ENCODE peak calls at places on chromosomes 1 and 21, in eight cellular contexts. N, E, H, T, A, M, R and D are unnamed samples.

GRCh38 chr1:234838182-234838581 is 228.2 kb upstream of the IRF2BP2 start:
- DNase-seq in N (no peak), E (no peak), T (no peak), A (no peak), H (no peak), R (no peak), M (no peak), D (no peak)

GRCh38 chr1:198232940-198233675 is 76.3 kb downstream of the NEK7 start:
- DNase-seq in E (no peak), R (no peak), M (no peak), H (no peak), A (no peak), T (no peak), N (no peak), D (no peak)

GRCh38 chr1:223665592-223666312 is at the start of gene CAPN8:
- DNase-seq in M (no peak), H (no peak), E (no peak), R (no peak), N (no peak), A (no peak), T (no peak), D (peak)

GRCh38 chr1:58727363-58727762 is 27.5 kb upstream of the MYSM1 start:
- DNase-seq in T (no peak), A (peak), N (peak), R (no peak), M (peak), H (no peak), E (no peak), D (peak)

GRCh38 chr1:44289530-44289929 is 65.5 kb downstream of the ERI3 start:
- DNase-seq in M (no peak), H (no peak), N (no peak), A (no peak), E (peak), T (no peak), R (no peak), D (no peak)

GRCh38 chr1:205983925-205984725 is 19.1 kb downstream of the RAB7B start:
- DNase-seq in M (peak), E (peak), A (peak), R (peak), H (no peak), N (peak), T (no peak), D (peak)

GRCh38 chr1:20165522-20165951 is 20.4 kb upstream of the UBXN10 start:
- DNase-seq in H (no peak), M (no peak), R (no peak), E (no peak), A (peak), T (no peak), N (no peak), D (no peak)

GRCh38 chr1:78101514-78101913 is 55.7 kb downstream of the GIPC2 start:
- DNase-seq in E (peak), N (peak), A (peak), T (no peak), M (peak), H (peak), R (no peak), D (peak)

GRCh38 chr1:191886977-191887376 is 271.3 kb upstream of the RGS18 start:
- DNase-seq in N (no peak), T (no peak), H (no peak), A (no peak), M (no peak), R (no peak), E (no peak), D (no peak)

GRCh38 chr1:165296205-165296604 is 60.3 kb downstream of the LMX1A start:
- DNase-seq in T (no peak), N (no peak), E (no peak), M (no peak), A (no peak), H (no peak), R (no peak), D (no peak)

GRCh38 chr1:2494323-2494693 is 18.2 kb downstream of the PLCH2 start:
- DNase-seq in T (no peak), R (no peak), M (peak), H (peak), N (peak), E (no peak), A (peak), D (no peak)

GRCh38 chr1:94246692-94247145 is 9.3 kb upstream of the ARHGAP29 start:
- DNase-seq in H (no peak), T (no peak), M (no peak), R (no peak), N (peak), A (no peak), E (no peak), D (no peak)

GRCh38 chr21:39098696-39099111 is 84.5 kb downstream of the PSMG1 start:
- DNase-seq in E (no peak), T (no peak), A (no peak), N (no peak), M (no peak), R (no peak), H (no peak), D (no peak)

GRCh38 chr1:25626018-25626417 is 9.4 kb downstream of the MAN1C1 start:
- DNase-seq in T (no peak), E (no peak), A (no peak), R (no peak), M (no peak), N (no peak), H (no peak), D (no peak)

GRCh38 chr1:11394592-11395229 is 84.2 kb upstream of the DISP3 start:
- DNase-seq in E (no peak), R (no peak), H (no peak), N (no peak), T (no peak), A (no peak), M (no peak), D (no peak)

GRCh38 chr1:112686417-112686816 is 12.0 kb downstream of the MOV10 start:
- DNase-seq in H (no peak), E (no peak), A (no peak), R (no peak), N (no peak), M (peak), T (no peak), D (no peak)

GRCh38 chr1:184906771-184907170 is 67.5 kb downstream of the NIBAN1 start:
- DNase-seq in T (no peak), M (peak), R (no peak), A (no peak), E (no peak), N (peak), H (peak), D (peak)

GRCh38 chr1:209266590-209267172 is 316.8 kb upstream of the CAMK1G start:
- DNase-seq in R (no peak), T (no peak), A (no peak), N (no peak), E (no peak), M (peak), H (no peak), D (peak)

GRCh38 chr1:10624256-10625050 is 149.7 kb downstream of the PEX14 start:
- DNase-seq in H (no peak), A (no peak), T (no peak), E (no peak), R (peak), M (no peak), N (no peak), D (no peak)

GRCh38 chr1:99969729-99970591 is at the start of gene SLC35A3:
- DNase-seq in T (peak), H (no peak), M (peak), E (peak), N (peak), A (peak), R (peak), D (peak)

GRCh38 chr1:204454476-204454875 is 40.1 kb downstream of the PIK3C2B start:
- DNase-seq in M (no peak), N (no peak), T (no peak), R (no peak), E (no peak), A (no peak), H (no peak), D (no peak)

GRCh38 chr1:213391445-213391844 is 340.4 kb downstream of the RPS6KC1 start:
- DNase-seq in H (no peak), E (no peak), T (no peak), R (no peak), M (no peak), A (no peak), N (no peak), D (no peak)

DNA sequence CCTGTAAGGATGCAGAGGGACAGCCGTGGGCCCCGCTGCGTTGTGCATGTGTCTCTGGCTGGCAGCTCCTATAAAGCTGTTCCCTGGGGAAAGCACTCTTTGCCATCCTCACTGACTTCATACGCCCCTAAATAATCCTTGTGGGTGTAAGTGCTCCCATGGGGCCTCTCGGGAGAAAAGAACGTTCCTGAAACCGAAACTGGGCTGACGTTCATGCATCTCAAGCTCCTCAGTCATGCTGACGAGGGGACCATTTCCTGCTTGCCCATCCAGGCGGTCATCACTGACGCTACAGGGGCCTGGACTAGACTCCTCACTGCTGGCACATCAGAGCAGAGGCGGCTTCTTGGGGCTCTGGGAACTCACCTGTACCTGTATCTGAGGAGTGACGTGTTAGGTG is 73.1 kb upstream of the USP24 start:
- DNase-seq in R (no peak), N (no peak), E (no peak), A (no peak), T (no peak), H (no peak), M (no peak), D (no peak)
- H3K4me3 ChIP-seq in R (no peak), N (no peak), E (no peak), A (no peak), T (no peak), H (no peak), M (no peak), D (no peak)

GRCh38 chr1:227805606-227806197 is 9.8 kb upstream of the PRSS38 start:
- DNase-seq in H (peak), A (peak), R (no peak), N (peak), E (no peak), T (no peak), M (peak), D (peak)
- TF ChIP-seq CTCF in H (no peak), A (peak), R (no peak), N (no peak), E (no peak), T (no peak), M (no peak), D (no peak)

DNA sequence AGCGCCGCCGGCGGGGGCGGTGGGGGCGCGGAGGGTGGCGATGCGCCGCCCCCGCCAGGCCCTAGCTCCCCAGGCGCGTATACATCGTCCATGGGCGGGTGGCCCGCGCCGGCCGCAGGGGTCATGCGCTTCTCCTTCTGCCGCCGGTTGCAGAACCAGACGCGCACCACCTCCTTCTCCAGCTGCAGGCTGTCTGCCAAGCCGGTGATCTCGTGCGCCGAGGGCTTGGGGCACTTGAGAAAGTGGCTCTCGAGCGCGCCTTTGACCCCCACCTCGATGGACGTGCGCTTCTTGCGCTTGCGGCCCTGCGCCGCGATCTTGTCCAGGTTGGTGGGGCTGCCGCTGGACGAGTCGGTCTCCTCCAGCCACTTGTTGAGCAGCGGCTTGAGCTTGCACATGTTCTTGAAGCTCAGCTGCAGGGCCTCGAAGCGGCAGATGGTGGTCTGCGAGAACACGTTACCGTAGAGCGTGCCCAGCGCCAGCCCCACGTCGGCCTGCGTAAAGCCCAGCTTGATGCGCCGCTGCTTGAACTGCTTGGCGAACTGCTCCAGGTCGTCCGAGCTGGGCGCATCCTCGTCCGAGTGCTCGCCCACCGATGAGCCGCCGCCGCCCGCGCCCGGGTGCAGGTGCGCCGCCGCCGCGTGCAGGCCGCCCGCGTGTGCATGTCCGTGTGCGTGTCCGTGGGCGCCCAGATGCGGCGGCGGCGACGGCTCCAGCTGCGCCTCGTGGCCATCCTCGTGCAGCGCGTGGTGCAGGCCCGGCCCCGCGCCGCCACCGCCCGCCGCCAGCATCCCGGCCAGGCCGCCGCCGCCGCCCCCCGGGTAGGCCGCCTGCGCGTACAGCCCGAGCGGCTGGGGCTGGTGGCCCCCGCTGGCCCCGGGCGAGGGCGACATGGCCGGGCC is 911 bp downstream of the POU3F1 start:
- DNase-seq in T (no peak), R (peak), N (no peak), H (no peak), A (no peak), E (peak), M (no peak), D (peak)
- H3K4me3 ChIP-seq in T (no peak), R (no peak), N (no peak), H (no peak), A (peak), E (peak), M (no peak), D (no peak)

DNA sequence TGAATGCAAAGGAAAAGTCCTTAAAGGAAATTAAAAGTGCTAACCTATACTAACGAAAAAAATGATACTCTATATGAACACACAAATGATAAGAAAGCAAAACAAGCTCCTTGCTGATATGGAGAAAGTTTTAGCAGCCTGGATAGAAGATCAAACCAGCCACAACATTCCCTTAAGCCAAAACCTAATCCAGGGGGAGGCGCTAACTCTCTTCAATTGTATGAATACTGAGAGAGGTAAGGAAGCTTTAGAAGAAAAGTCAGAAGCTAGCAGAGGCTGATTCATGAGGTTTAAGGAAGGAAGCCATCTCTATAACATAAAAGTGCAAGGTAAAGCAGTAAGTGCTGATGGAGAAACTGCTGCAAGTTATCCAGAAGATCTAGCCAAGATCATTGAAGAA is 3.4 kb downstream of the KRTAP23-1 start:
- DNase-seq in N (no peak), T (no peak), E (no peak), R (no peak), H (no peak), A (no peak), M (no peak), D (no peak)
- TF ChIP-seq CTCF in N (no peak), T (no peak), E (no peak), R (no peak), H (no peak), A (no peak), M (no peak), D (no peak)

GRCh38 chr1:7070389-7071029 is 285.3 kb downstream of the CAMTA1 start:
- DNase-seq in R (no peak), E (peak), T (peak), N (peak), M (peak), H (peak), A (peak), D (peak)
- H3K4me3 ChIP-seq in R (peak), E (no peak), T (no peak), N (peak), M (peak), H (peak), A (no peak), D (peak)

DNA sequence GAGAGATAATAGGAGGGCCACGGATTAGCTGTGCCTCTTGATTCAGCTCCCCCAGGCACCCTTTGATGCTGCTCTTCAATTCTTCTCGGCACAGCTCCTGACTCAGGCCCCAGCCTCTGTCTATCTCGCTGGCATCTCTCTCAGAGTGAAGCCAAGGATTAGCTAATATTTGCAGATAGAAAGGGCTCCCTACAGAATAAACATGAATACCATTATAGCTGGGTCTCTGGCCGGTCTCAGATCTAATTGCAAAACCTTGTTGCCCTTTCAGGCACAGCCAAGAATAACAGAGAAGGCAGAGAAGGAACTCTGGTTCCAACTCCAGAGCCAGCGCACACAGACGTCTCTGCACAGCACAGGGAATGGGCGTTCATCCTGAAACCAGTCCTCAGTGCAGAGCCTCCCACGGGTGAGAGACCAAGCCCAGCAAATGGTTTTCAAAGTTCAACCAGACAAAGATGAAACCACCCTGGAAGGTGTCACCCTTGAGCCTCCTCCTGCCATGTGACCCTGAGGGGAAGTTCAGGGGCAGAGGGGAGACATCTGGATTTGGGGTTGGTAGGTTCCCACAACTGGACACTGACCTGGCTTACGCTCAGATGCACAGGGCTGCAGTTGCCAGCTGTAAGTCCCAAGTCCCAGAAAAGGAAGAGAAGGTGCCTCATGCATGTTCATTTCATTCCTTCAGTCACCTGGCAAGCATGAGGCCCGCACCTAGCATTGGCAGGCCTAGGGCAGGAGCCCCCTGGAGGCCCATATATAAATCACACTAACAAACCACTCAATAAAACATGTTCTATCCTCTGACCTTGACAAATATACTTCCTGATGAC is 394.0 kb downstream of the NPHP4 start:
- DNase-seq in E (no peak), R (no peak), M (no peak), T (no peak), N (no peak), A (no peak), H (no peak), D (no peak)
- TF ChIP-seq CTCF in E (no peak), R (no peak), M (no peak), T (no peak), N (no peak), A (no peak), H (no peak), D (no peak)

DNA sequence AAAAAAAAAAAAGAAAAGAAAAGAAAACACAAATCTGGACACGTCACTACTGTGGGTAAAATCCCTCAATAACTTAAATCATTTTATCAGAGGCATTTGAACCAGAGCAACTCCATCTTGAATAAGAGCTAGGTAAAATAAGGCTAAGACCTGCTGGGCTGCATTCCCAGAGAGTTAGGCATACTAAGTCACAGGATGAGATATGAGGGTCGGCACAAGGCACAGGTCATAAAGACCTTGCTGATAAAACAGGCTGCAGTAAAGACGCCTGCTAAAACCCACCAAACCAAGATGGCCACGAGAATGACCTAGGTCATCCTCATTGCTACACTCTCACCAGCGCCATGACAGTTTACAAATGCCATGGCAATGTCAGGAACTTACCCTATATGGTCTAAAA is 43.6 kb upstream of the MTF1 start:
- DNase-seq in A (no peak), M (no peak), E (no peak), N (no peak), H (no peak), T (no peak), R (no peak), D (no peak)
- H3K4me3 ChIP-seq in A (no peak), M (no peak), E (no peak), N (no peak), H (no peak), T (no peak), R (no peak), D (no peak)

DNA sequence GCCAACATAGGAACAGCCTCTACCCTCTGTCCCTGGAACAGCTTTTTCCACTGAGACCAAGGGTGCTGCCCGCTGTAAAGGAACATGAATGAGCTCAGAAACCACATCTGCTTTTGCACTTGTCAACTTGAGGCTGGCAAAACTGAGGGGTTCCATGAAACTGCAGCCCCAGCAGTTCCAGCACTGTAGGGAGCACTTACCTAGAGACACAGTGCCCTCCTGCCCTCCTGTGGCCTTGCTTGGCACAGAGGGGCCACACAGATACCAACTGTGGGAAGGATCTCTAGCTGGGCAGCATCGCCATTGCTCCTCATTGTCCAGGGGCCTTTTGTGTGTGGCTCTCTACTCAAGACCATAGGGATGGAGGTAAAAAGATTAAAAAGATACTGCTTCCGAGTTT is 51.6 kb downstream of the ITPKB start:
- DNase-seq in M (no peak), A (no peak), T (peak), N (no peak), R (no peak), H (no peak), E (no peak), D (no peak)
- TF ChIP-seq CTCF in M (no peak), A (no peak), T (peak), N (no peak), R (no peak), H (no peak), E (no peak), D (no peak)

DNA sequence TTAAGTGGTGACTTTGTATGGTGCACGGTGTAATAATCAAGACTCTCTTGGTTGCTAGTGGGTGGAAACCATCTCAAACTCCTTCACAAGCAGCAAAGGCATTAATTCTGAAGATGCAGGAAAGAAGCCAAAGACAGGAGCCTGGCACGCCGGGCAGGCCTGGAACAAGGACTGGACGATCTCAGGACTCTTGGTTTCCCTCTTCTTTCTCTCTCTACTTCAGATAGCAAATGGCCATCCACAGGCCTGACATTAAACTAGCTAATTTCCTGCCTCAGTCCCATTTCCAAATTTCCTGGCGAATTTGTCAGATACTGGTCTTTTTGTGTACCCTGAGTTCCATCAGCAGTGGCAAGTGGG is 28.2 kb downstream of the STYXL2 start:
- DNase-seq in H (no peak), N (no peak), T (no peak), M (no peak), A (no peak), R (no peak), E (no peak), D (no peak)
- H3K4me3 ChIP-seq in H (no peak), N (no peak), T (no peak), M (no peak), A (no peak), R (no peak), E (no peak), D (no peak)